ENCODE peak calls at places on chromosomes 4 and X, in nine cellular contexts. One of them, this sample, is unnamed.

GRCh38 chr4:15451866-15452765 is 17.6 kb upstream of the CC2D2A start:
- DNase-seq in NCI-H146: no peak
- DNase-seq in Caco-2: no peak
- DNase-seq in tibial nerve: peak; percentile 50
- DNase-seq in stimulated activated CD8-positive, alpha-beta memory T cell treated with anti-CD3 and anti-CD28 coated beads, Interleukin-2, amount 100 ng/mL, for 48 hours: no peak
- DNase-seq in fibroblast of lung: peak; percentile 94
- DNase-seq in posterior cingulate gyrus: no peak
- DNase-seq in omental fat pad: no peak
- DNase-seq in activated CD4-positive, CD25-positive, alpha-beta regulatory T cell: no peak
- DNase-seq in this sample: peak; percentile 35

GRCh38 chr4:106967892-106968291 is 68.2 kb downstream of the DKK2 start:
- DNase-seq in NCI-H146: no peak
- DNase-seq in Caco-2: no peak
- DNase-seq in tibial nerve: no peak
- DNase-seq in stimulated activated CD8-positive, alpha-beta memory T cell treated with anti-CD3 and anti-CD28 coated beads, Interleukin-2, amount 100 ng/mL, for 48 hours: no peak
- DNase-seq in fibroblast of lung: no peak
- DNase-seq in posterior cingulate gyrus: no peak
- DNase-seq in omental fat pad: no peak
- DNase-seq in activated CD4-positive, CD25-positive, alpha-beta regulatory T cell: no peak
- DNase-seq in this sample: no peak

GRCh38 chrX:110852180-110852579 is 56.6 kb upstream of the CHRDL1 start:
- DNase-seq in NCI-H146: no peak
- DNase-seq in Caco-2: no peak
- DNase-seq in tibial nerve: no peak
- DNase-seq in stimulated activated CD8-positive, alpha-beta memory T cell treated with anti-CD3 and anti-CD28 coated beads, Interleukin-2, amount 100 ng/mL, for 48 hours: no peak
- DNase-seq in fibroblast of lung: peak; percentile 35
- DNase-seq in posterior cingulate gyrus: no peak
- DNase-seq in omental fat pad: no peak
- DNase-seq in activated CD4-positive, CD25-positive, alpha-beta regulatory T cell: no peak
- DNase-seq in this sample: peak; percentile 15

GRCh38 chr4:162485486-162485885 is 321.7 kb upstream of the FSTL5 start:
- DNase-seq in NCI-H146: no peak
- DNase-seq in Caco-2: no peak
- DNase-seq in tibial nerve: no peak
- DNase-seq in stimulated activated CD8-positive, alpha-beta memory T cell treated with anti-CD3 and anti-CD28 coated beads, Interleukin-2, amount 100 ng/mL, for 48 hours: no peak
- DNase-seq in fibroblast of lung: no peak
- DNase-seq in posterior cingulate gyrus: no peak
- DNase-seq in omental fat pad: no peak
- DNase-seq in activated CD4-positive, CD25-positive, alpha-beta regulatory T cell: no peak
- DNase-seq in this sample: no peak

GRCh38 chr4:113553082-113553481 is 208.5 kb downstream of the CAMK2D start:
- DNase-seq in NCI-H146: no peak
- DNase-seq in Caco-2: no peak
- DNase-seq in tibial nerve: no peak
- DNase-seq in stimulated activated CD8-positive, alpha-beta memory T cell treated with anti-CD3 and anti-CD28 coated beads, Interleukin-2, amount 100 ng/mL, for 48 hours: no peak
- DNase-seq in fibroblast of lung: no peak
- DNase-seq in posterior cingulate gyrus: no peak
- DNase-seq in omental fat pad: no peak
- DNase-seq in activated CD4-positive, CD25-positive, alpha-beta regulatory T cell: no peak
- DNase-seq in this sample: no peak

GRCh38 chr4:114694770-114695169 is 96.2 kb downstream of the UGT8 start:
- DNase-seq in NCI-H146: peak; percentile 16
- DNase-seq in Caco-2: no peak
- DNase-seq in tibial nerve: no peak
- DNase-seq in stimulated activated CD8-positive, alpha-beta memory T cell treated with anti-CD3 and anti-CD28 coated beads, Interleukin-2, amount 100 ng/mL, for 48 hours: no peak
- DNase-seq in fibroblast of lung: peak; percentile 55
- DNase-seq in posterior cingulate gyrus: no peak
- DNase-seq in omental fat pad: no peak
- DNase-seq in activated CD4-positive, CD25-positive, alpha-beta regulatory T cell: no peak
- DNase-seq in this sample: no peak

GRCh38 chr4:16772366-16772850 is 126.0 kb downstream of the LDB2 start:
- DNase-seq in NCI-H146: no peak
- DNase-seq in Caco-2: no peak
- DNase-seq in tibial nerve: no peak
- DNase-seq in stimulated activated CD8-positive, alpha-beta memory T cell treated with anti-CD3 and anti-CD28 coated beads, Interleukin-2, amount 100 ng/mL, for 48 hours: no peak
- DNase-seq in fibroblast of lung: peak; percentile 85
- DNase-seq in posterior cingulate gyrus: no peak
- DNase-seq in omental fat pad: no peak
- DNase-seq in activated CD4-positive, CD25-positive, alpha-beta regulatory T cell: no peak
- DNase-seq in this sample: no peak

GRCh38 chr4:189278559-189279165 is 662.0 kb upstream of the FRG1 start:
- DNase-seq in NCI-H146: no peak
- DNase-seq in Caco-2: no peak
- DNase-seq in tibial nerve: no peak
- DNase-seq in stimulated activated CD8-positive, alpha-beta memory T cell treated with anti-CD3 and anti-CD28 coated beads, Interleukin-2, amount 100 ng/mL, for 48 hours: no peak
- DNase-seq in fibroblast of lung: peak; percentile 15
- DNase-seq in posterior cingulate gyrus: no peak
- DNase-seq in omental fat pad: no peak
- DNase-seq in activated CD4-positive, CD25-positive, alpha-beta regulatory T cell: no peak
- DNase-seq in this sample: no peak

GRCh38 chrX:56783450-56783831 is 54.4 kb downstream of the NBDY start:
- DNase-seq in NCI-H146: peak; percentile 78
- DNase-seq in Caco-2: no peak
- DNase-seq in tibial nerve: no peak
- DNase-seq in stimulated activated CD8-positive, alpha-beta memory T cell treated with anti-CD3 and anti-CD28 coated beads, Interleukin-2, amount 100 ng/mL, for 48 hours: no peak
- DNase-seq in fibroblast of lung: no peak
- DNase-seq in posterior cingulate gyrus: peak; percentile 96
- DNase-seq in omental fat pad: peak; percentile 49
- DNase-seq in activated CD4-positive, CD25-positive, alpha-beta regulatory T cell: no peak
- DNase-seq in this sample: no peak